ENCODE peak calls at places on chromosomes 11 and 22, in seven cellular contexts. K is fibroblast of the aortic adventitia, U is IMR-90, Z is B cell, R is lower lobe of right lung, V is astrocyte, A is SK-N-SH. D is an unnamed sample.

GRCh38 chr11:63829823-63830489 is 9.0 kb upstream of the MARK2 start:
- DNase-seq in V (no peak), U (peak; percentile 44), R (no peak), Z (no peak), K (peak; percentile 18), A (peak; percentile 79), D (peak; percentile 28)

GRCh38 chr11:3824714-3825472 is 15.9 kb downstream of the RHOG start:
- DNase-seq in Z (peak; percentile 78), R (peak; percentile 83), V (no peak), K (peak; percentile 16), A (peak; percentile 58), U (no peak), D (peak; percentile 85)

GRCh38 chr11:130055637-130056036 is 14.1 kb upstream of the APLP2 start:
- DNase-seq in K (peak; percentile 79), Z (no peak), V (peak; percentile 47), A (no peak), R (no peak), U (no peak), D (no peak)

GRCh38 chr11:60785136-60785535 is at the start of gene MS4A10:
- DNase-seq in V (no peak), U (no peak), R (peak; percentile 22), Z (peak; percentile 23), A (no peak), K (no peak), D (no peak)

GRCh38 chr11:93248602-93249001 is 50.8 kb upstream of the SLC36A4 start:
- DNase-seq in R (no peak), K (peak; percentile 15), V (no peak), U (peak; percentile 26), A (no peak), Z (no peak), D (peak; percentile 9)

GRCh38 chr11:122634507-122634906 is 21.0 kb upstream of the UBASH3B start:
- DNase-seq in Z (no peak), U (peak; percentile 64), V (peak; percentile 44), R (peak; percentile 49), A (no peak), K (no peak), D (no peak)

GRCh38 chr22:50678218-50678650 is 5.6 kb downstream of the SHANK3 start:
- DNase-seq in U (no peak), A (peak; percentile 7), R (no peak), K (no peak), Z (no peak), V (no peak), D (no peak)

GRCh38 chr22:44202261-44202789 is 21.6 kb downstream of the PARVG start:
- DNase-seq in U (peak; percentile 90), K (peak; percentile 83), R (no peak), V (peak; percentile 88), A (no peak), Z (no peak), D (no peak)

GRCh38 chr11:660681-661444 is 23.8 kb downstream of the DRD4 start:
- DNase-seq in V (no peak), K (no peak), A (no peak), U (no peak), Z (no peak), R (no peak), D (no peak)

GRCh38 chr11:32586576-32587190 is 3.1 kb downstream of the EIF3M start:
- DNase-seq in U (peak; percentile 24), V (no peak), A (peak; percentile 41), K (peak; percentile 30), R (no peak), Z (no peak), D (peak; percentile 31)

GRCh38 chr22:17548756-17549035 is 14.6 kb upstream of the SLC25A18 start:
- DNase-seq in K (no peak), R (no peak), U (no peak), A (no peak), Z (no peak), V (no peak), D (no peak)

GRCh38 chr11:86519064-86519911 is 144.6 kb downstream of the CCDC81 start:
- DNase-seq in Z (no peak), A (no peak), K (peak; percentile 92), R (no peak), U (peak; percentile 95), V (peak; percentile 95), D (no peak)

GRCh38 chr11:58811499-58811898 is 33.0 kb downstream of the GLYATL2 start:
- DNase-seq in V (no peak), A (no peak), R (no peak), U (no peak), Z (no peak), K (no peak), D (no peak)

GRCh38 chr22:36744791-36745190 is 31.1 kb downstream of the IFT27 start:
- DNase-seq in V (no peak), A (no peak), U (no peak), Z (peak; percentile 32), K (no peak), R (no peak), D (no peak)

GRCh38 chr11:33383075-33383919 is 126.1 kb downstream of the HIPK3 start:
- DNase-seq in Z (no peak), R (no peak), K (no peak), U (no peak), V (peak; percentile 60), A (no peak), D (peak; percentile 31)

GRCh38 chr11:67289651-67290479 is 762 bp downstream of the ANKRD13D start:
- DNase-seq in Z (no peak), V (no peak), U (no peak), R (peak; percentile 54), K (no peak), A (peak; percentile 68), D (no peak)

GRCh38 chr11:67288198-67288451 is 978 bp upstream of the ANKRD13D start:
- DNase-seq in A (no peak), R (no peak), K (no peak), Z (no peak), V (no peak), U (no peak), D (no peak)

GRCh38 chr11:67287355-67288197 is 1.5 kb upstream of the ANKRD13D start:
- DNase-seq in K (no peak), R (peak; percentile 26), Z (no peak), A (no peak), V (no peak), U (no peak), D (no peak)

GRCh38 chr11:67289226-67289650 is at the start of gene ANKRD13D:
- DNase-seq in V (no peak), A (no peak), U (no peak), K (no peak), R (peak; percentile 74), Z (no peak), D (no peak)

DNA sequence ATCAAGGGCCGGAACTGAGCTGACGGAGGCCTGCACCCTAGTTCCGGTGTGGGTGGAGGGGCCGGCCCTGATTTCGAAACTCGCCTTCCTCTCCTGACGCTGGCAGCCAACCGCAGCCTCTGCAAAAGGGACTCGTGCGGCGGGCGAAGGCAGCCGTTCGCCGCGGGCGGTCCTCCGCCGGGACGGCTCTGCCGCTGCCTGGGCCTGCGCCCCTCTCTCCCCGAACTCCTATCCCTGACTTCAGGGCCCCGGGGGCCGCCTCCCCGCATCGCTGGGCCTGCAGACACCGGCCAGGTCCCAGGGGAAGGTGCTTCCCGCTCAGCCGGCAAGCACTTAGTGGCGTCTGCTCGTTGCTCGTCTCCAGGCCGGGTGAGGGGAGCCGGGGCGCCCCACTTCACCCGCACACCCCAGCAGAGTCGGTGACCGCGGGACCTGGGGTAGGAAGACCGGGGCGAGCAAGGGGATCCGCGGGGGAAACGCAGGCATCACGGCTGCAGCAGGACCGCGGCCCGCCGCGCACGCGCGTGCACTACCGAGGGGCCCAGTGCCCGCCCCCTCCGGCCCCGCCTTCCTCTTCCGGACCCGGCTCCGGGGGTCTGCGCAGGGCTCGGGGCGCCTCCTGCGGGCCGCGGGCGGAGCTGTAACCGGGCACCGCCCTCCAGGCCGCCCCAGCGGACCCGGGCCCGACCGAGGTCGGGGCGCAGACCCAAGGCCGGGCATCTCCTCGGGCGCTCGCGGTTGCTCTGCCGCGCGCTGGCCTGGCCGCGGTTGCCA is 464 bp upstream of the ANKRD13D start:
- DNase-seq in V (peak; percentile 80), K (peak; percentile 90), U (peak; percentile 88), A (peak; percentile 97), R (peak; percentile 96), Z (peak; percentile 90), D (peak; percentile 95)
- TF ChIP-seq CTCF in V (no peak), K (peak; percentile 25), U (peak; percentile 56), A (peak; percentile 31), R (no peak), Z (peak; percentile 61), D (peak; percentile 32)

GRCh38 chr22:28769394-28770085 is 3.0 kb upstream of the CCDC117 start:
- DNase-seq in V (no peak), A (no peak), R (peak; percentile 17), K (no peak), Z (no peak), U (no peak), D (no peak)

GRCh38 chr22:28773461-28773867 is 969 bp downstream of the CCDC117 start:
- DNase-seq in U (peak; percentile 69), V (peak; percentile 49), A (no peak), R (no peak), Z (no peak), K (peak; percentile 41), D (peak; percentile 76)

GRCh38 chr22:28771195-28771791 is 1.2 kb upstream of the CCDC117 start:
- DNase-seq in R (no peak), A (no peak), Z (no peak), V (no peak), U (no peak), K (no peak), D (no peak)

GRCh38 chr22:28774378-28774777 is 1.9 kb downstream of the CCDC117 start:
- DNase-seq in Z (no peak), A (no peak), R (no peak), K (no peak), U (no peak), V (no peak), D (no peak)

DNA sequence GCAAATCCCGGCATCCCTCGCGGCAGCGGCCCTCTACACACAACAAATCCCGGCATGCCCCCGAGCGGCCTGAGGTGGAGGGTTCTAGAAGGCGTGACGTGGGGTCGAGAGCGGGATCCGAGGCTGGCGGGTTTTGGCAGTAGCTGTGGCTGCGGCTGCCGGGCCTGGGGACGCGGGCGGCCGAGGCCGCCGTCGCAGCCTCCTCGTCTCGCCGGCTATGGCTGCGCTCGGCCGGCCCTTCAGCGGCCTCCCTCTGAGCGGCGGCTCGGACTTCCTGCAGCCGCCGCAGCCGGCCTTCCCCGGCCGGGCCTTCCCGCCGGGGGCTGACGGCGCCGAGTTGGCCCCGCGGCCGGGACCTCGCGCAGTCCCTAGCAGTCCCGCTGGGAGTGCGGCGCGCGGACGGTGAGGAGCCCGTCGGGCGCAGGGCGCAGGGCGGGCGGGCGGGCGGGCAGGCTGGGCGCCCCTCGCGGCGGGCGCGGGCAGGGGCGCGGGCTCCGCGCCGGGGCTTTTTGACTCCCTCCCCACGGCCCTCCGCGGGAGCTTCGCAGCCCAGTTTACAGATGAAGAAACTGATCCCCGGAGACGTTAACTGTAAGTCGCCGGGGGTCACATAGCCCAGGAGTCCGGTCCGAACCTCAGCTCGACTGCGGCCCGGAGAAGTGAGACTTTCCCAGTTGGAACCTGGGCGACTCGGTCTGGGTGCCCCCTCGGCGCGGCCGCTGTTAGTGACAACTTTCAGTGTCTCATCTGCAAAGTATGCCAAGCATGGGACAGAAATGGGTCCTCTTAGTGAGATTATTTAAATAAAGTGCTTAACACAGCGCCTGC is at the start of gene CCDC117:
- DNase-seq in V (peak; percentile 93), R (peak; percentile 97), U (peak; percentile 95), Z (peak; percentile 96), A (peak; percentile 95), K (peak; percentile 96), D (peak; percentile 97)
- TF ChIP-seq CTCF in V (no peak), R (no peak), U (peak; percentile 45), Z (peak; percentile 24), A (no peak), K (peak; percentile 20), D (peak; percentile 17)

GRCh38 chr11:118295834-118296454 is 8.6 kb upstream of the CD3E start:
- DNase-seq in K (peak; percentile 14), R (no peak), U (peak; percentile 12), Z (no peak), A (no peak), V (peak; percentile 18), D (peak; percentile 54)
- TF ChIP-seq CTCF in K (peak; percentile 50), R (peak; percentile 55), U (peak; percentile 19), Z (peak; percentile 60), A (peak; percentile 45), V (peak; percentile 29), D (peak; percentile 43)

GRCh38 chr11:50186146-50186545 is 153.5 kb downstream of the OR4C45 start:
- DNase-seq in K (no peak), R (no peak), U (no peak), V (no peak), Z (no peak), A (no peak), D (no peak)
- TF ChIP-seq CTCF in K (no peak), R (no peak), U (no peak), V (no peak), Z (no peak), A (no peak), D (no peak)

D was measured in GM12865.